ENCODE peak calls at places on chromosome 17, in nine cellular contexts. One of them, this sample, is unnamed. For H3K27me3, the result is how much of the 10 kb centered on the place peaks cover.

GRCh38 chr17:47802341-47803022 is 19.1 kb downstream of the OSBPL7 start:
- DNase-seq in heart left ventricle: no peak
- DNase-seq in heart right ventricle: no peak
- DNase-seq in right atrium auricular region: no peak
- DNase-seq in SJCRH30: peak
- DNase-seq in ascending aorta: no peak
- DNase-seq in naive thymus-derived CD4-positive, alpha-beta T cell: peak
- DNase-seq in fibroblast of lung: peak
- DNase-seq in NT2/D1: no peak
- DNase-seq in this sample: peak

GRCh38 chr17:5050281-5050680 is 15.1 kb upstream of the SLC52A1 start:
- DNase-seq in heart left ventricle: no peak
- DNase-seq in heart right ventricle: no peak
- DNase-seq in right atrium auricular region: no peak
- DNase-seq in SJCRH30: no peak
- DNase-seq in ascending aorta: no peak
- DNase-seq in naive thymus-derived CD4-positive, alpha-beta T cell: no peak
- DNase-seq in fibroblast of lung: peak
- DNase-seq in NT2/D1: no peak
- DNase-seq in this sample: no peak

GRCh38 chr17:56754523-56755208 is 79.1 kb downstream of the C17orf67 start:
- DNase-seq in heart left ventricle: no peak
- DNase-seq in heart right ventricle: no peak
- DNase-seq in right atrium auricular region: no peak
- DNase-seq in SJCRH30: peak
- DNase-seq in ascending aorta: no peak
- DNase-seq in naive thymus-derived CD4-positive, alpha-beta T cell: no peak
- DNase-seq in fibroblast of lung: peak
- DNase-seq in NT2/D1: peak
- DNase-seq in this sample: peak

GRCh38 chr17:57938061-57938502 is 17.1 kb downstream of the CUEDC1 start:
- DNase-seq in heart left ventricle: no peak
- DNase-seq in heart right ventricle: no peak
- DNase-seq in right atrium auricular region: no peak
- DNase-seq in SJCRH30: no peak
- DNase-seq in ascending aorta: no peak
- DNase-seq in naive thymus-derived CD4-positive, alpha-beta T cell: no peak
- DNase-seq in fibroblast of lung: no peak
- DNase-seq in NT2/D1: no peak
- DNase-seq in this sample: no peak

GRCh38 chr17:77330602-77331081 is 189.9 kb downstream of the SEC14L1 start:
- DNase-seq in heart left ventricle: peak
- DNase-seq in heart right ventricle: no peak
- DNase-seq in right atrium auricular region: peak
- DNase-seq in SJCRH30: no peak
- DNase-seq in ascending aorta: peak
- DNase-seq in naive thymus-derived CD4-positive, alpha-beta T cell: no peak
- DNase-seq in fibroblast of lung: no peak
- DNase-seq in NT2/D1: no peak
- DNase-seq in this sample: peak

GRCh38 chr17:38894276-38894675 is 24.4 kb downstream of the LASP1 start:
- DNase-seq in heart left ventricle: no peak
- DNase-seq in heart right ventricle: no peak
- DNase-seq in right atrium auricular region: no peak
- DNase-seq in SJCRH30: no peak
- DNase-seq in ascending aorta: no peak
- DNase-seq in naive thymus-derived CD4-positive, alpha-beta T cell: no peak
- DNase-seq in fibroblast of lung: no peak
- DNase-seq in NT2/D1: no peak
- DNase-seq in this sample: no peak

GRCh38 chr17:17400070-17400469 is 76.7 kb upstream of the MED9 start:
- DNase-seq in heart left ventricle: peak
- DNase-seq in heart right ventricle: no peak
- DNase-seq in right atrium auricular region: no peak
- DNase-seq in SJCRH30: no peak
- DNase-seq in ascending aorta: no peak
- DNase-seq in naive thymus-derived CD4-positive, alpha-beta T cell: no peak
- DNase-seq in fibroblast of lung: no peak
- DNase-seq in NT2/D1: no peak
- DNase-seq in this sample: no peak

GRCh38 chr17:49553676-49554335 is 21.9 kb upstream of the NXPH3 start:
- DNase-seq in heart left ventricle: no peak
- DNase-seq in heart right ventricle: no peak
- DNase-seq in right atrium auricular region: no peak
- DNase-seq in SJCRH30: no peak
- DNase-seq in ascending aorta: peak
- DNase-seq in naive thymus-derived CD4-positive, alpha-beta T cell: no peak
- DNase-seq in fibroblast of lung: no peak
- DNase-seq in NT2/D1: no peak
- DNase-seq in this sample: peak

GRCh38 chr17:43211480-43212402 is at the start of gene TMEM106A:
- DNase-seq in heart left ventricle: peak
- DNase-seq in heart right ventricle: peak
- DNase-seq in right atrium auricular region: peak
- DNase-seq in SJCRH30: peak
- DNase-seq in ascending aorta: peak
- DNase-seq in naive thymus-derived CD4-positive, alpha-beta T cell: peak
- DNase-seq in fibroblast of lung: peak
- DNase-seq in NT2/D1: peak
- DNase-seq in this sample: peak

GRCh38 chr17:38415250-38416194 is 12.7 kb upstream of the ARHGAP23 start:
- DNase-seq in heart left ventricle: no peak
- DNase-seq in heart right ventricle: no peak
- DNase-seq in right atrium auricular region: no peak
- DNase-seq in SJCRH30: peak
- DNase-seq in ascending aorta: no peak
- DNase-seq in naive thymus-derived CD4-positive, alpha-beta T cell: no peak
- DNase-seq in fibroblast of lung: peak
- DNase-seq in NT2/D1: no peak
- DNase-seq in this sample: peak

GRCh38 chr17:40605301-40605700 is 40.0 kb upstream of the CCR7 start:
- DNase-seq in heart left ventricle: no peak
- DNase-seq in heart right ventricle: no peak
- DNase-seq in right atrium auricular region: no peak
- DNase-seq in SJCRH30: no peak
- DNase-seq in ascending aorta: no peak
- DNase-seq in naive thymus-derived CD4-positive, alpha-beta T cell: peak
- DNase-seq in fibroblast of lung: no peak
- DNase-seq in NT2/D1: no peak
- DNase-seq in this sample: no peak

GRCh38 chr17:73520369-73520761 is 123.9 kb downstream of the SDK2 start:
- DNase-seq in heart left ventricle: no peak
- DNase-seq in heart right ventricle: no peak
- DNase-seq in right atrium auricular region: no peak
- DNase-seq in SJCRH30: no peak
- DNase-seq in ascending aorta: no peak
- DNase-seq in naive thymus-derived CD4-positive, alpha-beta T cell: no peak
- DNase-seq in fibroblast of lung: no peak
- DNase-seq in NT2/D1: no peak
- DNase-seq in this sample: no peak

GRCh38 chr17:73521376-73521775 is 122.9 kb downstream of the SDK2 start:
- DNase-seq in heart left ventricle: no peak
- DNase-seq in heart right ventricle: no peak
- DNase-seq in right atrium auricular region: no peak
- DNase-seq in SJCRH30: no peak
- DNase-seq in ascending aorta: no peak
- DNase-seq in naive thymus-derived CD4-positive, alpha-beta T cell: no peak
- DNase-seq in fibroblast of lung: no peak
- DNase-seq in NT2/D1: no peak
- DNase-seq in this sample: no peak

GRCh38 chr17:73519621-73520368 is 124.5 kb downstream of the SDK2 start:
- DNase-seq in heart left ventricle: no peak
- DNase-seq in heart right ventricle: no peak
- DNase-seq in right atrium auricular region: no peak
- DNase-seq in SJCRH30: no peak
- DNase-seq in ascending aorta: no peak
- DNase-seq in naive thymus-derived CD4-positive, alpha-beta T cell: no peak
- DNase-seq in fibroblast of lung: no peak
- DNase-seq in NT2/D1: no peak
- DNase-seq in this sample: no peak

GRCh38 chr17:73516356-73516755 is 127.9 kb downstream of the SDK2 start:
- DNase-seq in heart left ventricle: no peak
- DNase-seq in heart right ventricle: no peak
- DNase-seq in right atrium auricular region: no peak
- DNase-seq in SJCRH30: no peak
- DNase-seq in ascending aorta: no peak
- DNase-seq in naive thymus-derived CD4-positive, alpha-beta T cell: no peak
- DNase-seq in fibroblast of lung: no peak
- DNase-seq in NT2/D1: no peak
- DNase-seq in this sample: peak

GRCh38 chr17:73519011-73519410 is 125.2 kb downstream of the SDK2 start:
- DNase-seq in heart left ventricle: no peak
- DNase-seq in heart right ventricle: no peak
- DNase-seq in right atrium auricular region: no peak
- DNase-seq in SJCRH30: no peak
- DNase-seq in ascending aorta: no peak
- DNase-seq in naive thymus-derived CD4-positive, alpha-beta T cell: no peak
- DNase-seq in fibroblast of lung: no peak
- DNase-seq in NT2/D1: no peak
- DNase-seq in this sample: no peak
- H3K27me3 ChIP-seq in heart left ventricle: under half
- H3K27me3 ChIP-seq in heart right ventricle: under half
- H3K27me3 ChIP-seq in right atrium auricular region: under half
- H3K27me3 ChIP-seq in SJCRH30: under half
- H3K27me3 ChIP-seq in ascending aorta: under half
- H3K27me3 ChIP-seq in naive thymus-derived CD4-positive, alpha-beta T cell: under half
- H3K27me3 ChIP-seq in fibroblast of lung: under half
- H3K27me3 ChIP-seq in NT2/D1: under half
- H3K27me3 ChIP-seq in this sample: under half

DNA sequence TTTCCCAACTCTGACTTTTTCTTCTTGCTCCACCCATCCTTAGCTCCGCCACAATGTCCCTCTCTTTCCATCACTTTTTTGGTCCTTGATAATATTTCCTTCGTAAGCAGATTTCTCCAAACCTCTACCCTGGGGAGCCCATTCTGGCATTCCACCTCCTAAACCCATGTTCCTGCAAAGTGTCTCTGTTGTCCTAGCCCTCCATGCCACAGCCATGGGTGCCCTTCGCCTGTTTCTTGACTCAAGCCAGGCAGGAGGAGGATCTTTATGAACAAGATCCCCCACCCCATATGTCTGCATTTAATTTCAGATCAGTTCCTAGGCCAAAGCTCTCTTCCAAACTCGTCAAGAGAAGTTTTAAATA is 42.3 kb downstream of the GAS7 start:
- DNase-seq in heart left ventricle: no peak
- DNase-seq in heart right ventricle: no peak
- DNase-seq in right atrium auricular region: no peak
- DNase-seq in SJCRH30: no peak
- DNase-seq in ascending aorta: no peak
- DNase-seq in naive thymus-derived CD4-positive, alpha-beta T cell: no peak
- DNase-seq in fibroblast of lung: no peak
- DNase-seq in NT2/D1: no peak
- DNase-seq in this sample: no peak
- H3K4me3 ChIP-seq in heart left ventricle: no peak
- H3K4me3 ChIP-seq in heart right ventricle: no peak
- H3K4me3 ChIP-seq in right atrium auricular region: no peak
- H3K4me3 ChIP-seq in SJCRH30: no peak
- H3K4me3 ChIP-seq in ascending aorta: no peak
- H3K4me3 ChIP-seq in naive thymus-derived CD4-positive, alpha-beta T cell: no peak
- H3K4me3 ChIP-seq in fibroblast of lung: no peak
- H3K4me3 ChIP-seq in NT2/D1: no peak
- H3K4me3 ChIP-seq in this sample: no peak

GRCh38 chr17:45940293-45940692 is 45.9 kb downstream of the MAPT start:
- DNase-seq in heart left ventricle: no peak
- DNase-seq in heart right ventricle: no peak
- DNase-seq in right atrium auricular region: no peak
- DNase-seq in SJCRH30: no peak
- DNase-seq in ascending aorta: no peak
- DNase-seq in naive thymus-derived CD4-positive, alpha-beta T cell: no peak
- DNase-seq in fibroblast of lung: no peak
- DNase-seq in NT2/D1: no peak
- DNase-seq in this sample: no peak
- H3K27me3 ChIP-seq in heart left ventricle: under half
- H3K27me3 ChIP-seq in heart right ventricle: under half
- H3K27me3 ChIP-seq in right atrium auricular region: under half
- H3K27me3 ChIP-seq in SJCRH30: under half
- H3K27me3 ChIP-seq in ascending aorta: under half
- H3K27me3 ChIP-seq in naive thymus-derived CD4-positive, alpha-beta T cell: under half
- H3K27me3 ChIP-seq in fibroblast of lung: under half
- H3K27me3 ChIP-seq in NT2/D1: under half
- H3K27me3 ChIP-seq in this sample: under half

DNA sequence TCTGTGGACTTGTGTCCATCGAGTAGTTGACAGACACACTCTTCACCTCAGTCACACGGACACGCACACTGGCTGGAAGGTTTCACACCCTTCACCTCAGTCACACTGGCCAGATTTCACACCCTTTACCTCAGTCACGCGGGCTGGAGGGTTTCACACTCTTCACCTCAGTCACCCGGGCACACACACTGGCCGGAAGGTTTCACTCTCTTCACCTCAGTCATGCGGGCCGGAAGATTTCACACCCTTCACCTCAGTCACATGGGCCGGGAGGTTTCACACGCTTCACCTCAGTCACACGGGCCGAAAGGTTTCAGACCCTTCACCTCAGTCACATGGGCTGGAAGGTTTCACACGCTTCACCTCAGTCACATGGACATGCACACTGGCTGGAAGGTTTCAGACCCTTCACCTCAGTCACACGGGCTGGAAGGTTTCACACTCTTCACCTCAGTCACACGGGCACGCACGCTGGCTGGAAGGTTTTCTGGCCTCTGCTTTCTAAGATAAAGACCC is 96.2 kb downstream of the PGS1 start:
- DNase-seq in heart left ventricle: no peak
- DNase-seq in heart right ventricle: no peak
- DNase-seq in right atrium auricular region: no peak
- DNase-seq in SJCRH30: no peak
- DNase-seq in ascending aorta: no peak
- DNase-seq in naive thymus-derived CD4-positive, alpha-beta T cell: no peak
- DNase-seq in fibroblast of lung: no peak
- DNase-seq in NT2/D1: no peak
- DNase-seq in this sample: no peak
- H3K4me3 ChIP-seq in heart left ventricle: no peak
- H3K4me3 ChIP-seq in heart right ventricle: no peak
- H3K4me3 ChIP-seq in right atrium auricular region: no peak
- H3K4me3 ChIP-seq in SJCRH30: no peak
- H3K4me3 ChIP-seq in ascending aorta: no peak
- H3K4me3 ChIP-seq in naive thymus-derived CD4-positive, alpha-beta T cell: no peak
- H3K4me3 ChIP-seq in fibroblast of lung: no peak
- H3K4me3 ChIP-seq in NT2/D1: no peak
- H3K4me3 ChIP-seq in this sample: no peak

This sample was measured in H7.